ENCODE peak calls at places on chromosomes 4 and X, in four cellular contexts. K, B, O and N are unnamed samples.

GRCh38 chr4:36399762-36400353 is 118.4 kb downstream of the DTHD1 start:
- DNase-seq in K (peak; percentile 2), B (no peak), O (no peak), N (no peak)

GRCh38 chr4:41939016-41939623 is 3.9 kb downstream of the TMEM33 start:
- DNase-seq in K (peak; percentile 16), O (no peak), B (no peak), N (no peak)

GRCh38 chr4:66574145-66574978 is 904.1 kb upstream of the EPHA5 start:
- DNase-seq in O (peak; percentile 14), K (no peak), B (no peak), N (no peak)

GRCh38 chrX:74351760-74352159 is 47.8 kb downstream of the ZCCHC13 start:
- DNase-seq in B (no peak), K (no peak), O (no peak), N (no peak)

GRCh38 chr4:187416236-187416635 is 579.3 kb upstream of the ZFP42 start:
- DNase-seq in B (no peak), K (no peak), O (no peak), N (no peak)

GRCh38 chr4:82431026-82431745 is 796 bp downstream of the ENOPH1 start:
- DNase-seq in O (peak; percentile 11), K (no peak), B (no peak), N (peak; percentile 29)

GRCh38 chr4:87865960-87866598 is 33.3 kb downstream of the MEPE start:
- DNase-seq in O (no peak), K (peak; percentile 98), B (no peak), N (no peak)

GRCh38 chr4:15186826-15187225 is 184.5 kb downstream of the CPEB2 start:
- DNase-seq in B (no peak), O (no peak), K (no peak), N (no peak)

GRCh38 chrX:116204947-116205346 is 34.4 kb downstream of the AGTR2 start:
- DNase-seq in O (peak; percentile 3), K (peak; percentile 1), B (peak; percentile 7), N (no peak)

GRCh38 chr4:76160355-76160754 is 12.2 kb upstream of the NUP54 start:
- DNase-seq in K (no peak), O (no peak), B (no peak), N (no peak)

GRCh38 chrX:85026170-85026569 is 22.5 kb downstream of the APOOL start:
- DNase-seq in O (no peak), B (no peak), K (no peak), N (no peak)

GRCh38 chr4:30802622-30803323 is 82.6 kb downstream of the PCDH7 start:
- DNase-seq in O (no peak), K (no peak), B (peak; percentile 88), N (no peak)

GRCh38 chrX:7586126-7586525 is 256.8 kb upstream of the VCX start:
- DNase-seq in K (peak; percentile 1), B (no peak), O (no peak), N (no peak)

GRCh38 chr4:6892190-6892908 is 17.3 kb upstream of the TBC1D14 start:
- DNase-seq in K (peak; percentile 94), B (no peak), O (peak; percentile 36), N (no peak)

GRCh38 chr4:116197317-116197809 is 888.0 kb downstream of the TRAM1L1 start:
- DNase-seq in K (no peak), B (no peak), O (no peak), N (no peak)

GRCh38 chr4:80489798-80490197 is 154.3 kb downstream of the CFAP299 start:
- DNase-seq in O (no peak), K (no peak), B (no peak), N (no peak)

GRCh38 chr4:121938282-121939092 is 13.4 kb downstream of the TRPC3 start:
- DNase-seq in K (peak; percentile 12), B (no peak), O (no peak), N (no peak)

GRCh38 chr4:121939690-121940089 is 12.2 kb downstream of the TRPC3 start:
- DNase-seq in K (no peak), O (no peak), B (no peak), N (no peak)

GRCh38 chr4:121946644-121947043 is 5.2 kb downstream of the TRPC3 start:
- DNase-seq in O (no peak), K (no peak), B (no peak), N (no peak)

GRCh38 chr4:121943941-121944340 is 7.9 kb downstream of the TRPC3 start:
- DNase-seq in K (peak; percentile 10), B (no peak), O (no peak), N (no peak)
- TF ChIP-seq CTCF in K (peak; percentile 34), B (peak; percentile 56), O (no peak), N (no peak)

GRCh38 chrX:153972368-153973126 is at the start of gene TMEM187:
- DNase-seq in B (peak; percentile 76), O (peak; percentile 73), K (peak; percentile 84), N (peak; percentile 78)

GRCh38 chrX:153969904-153970397 is 1.7 kb downstream of the HCFC1 start:
- DNase-seq in O (no peak), K (no peak), B (no peak), N (no peak)

GRCh38 chrX:153971632-153972367 is at the start of gene HCFC1:
- DNase-seq in O (peak; percentile 83), B (peak; percentile 69), K (peak; percentile 75), N (peak; percentile 95)

GRCh38 chrX:153970398-153971123 is 1.1 kb downstream of the HCFC1 start:
- DNase-seq in K (peak; percentile 29), B (no peak), O (no peak), N (no peak)

GRCh38 chrX:153971124-153971631 is 440 bp downstream of the HCFC1 start:
- DNase-seq in B (peak; percentile 60), O (peak; percentile 78), K (peak; percentile 65), N (peak; percentile 80)
- TF ChIP-seq POLR2AphosphoS5 in B (no peak), O (peak; percentile 37), K (no peak), N (no peak)

GRCh38 chr4:48032721-48033120 is 16.1 kb downstream of the NIPAL1 start:
- DNase-seq in B (no peak), K (peak; percentile 14), O (no peak), N (no peak)
- H3K36me3 ChIP-seq in B (no peaks in the 10 kb centered on the region), K (no peaks in the 10 kb centered on the region), O (no peaks in the 10 kb centered on the region), N (no peaks in the 10 kb centered on the region)

DNA sequence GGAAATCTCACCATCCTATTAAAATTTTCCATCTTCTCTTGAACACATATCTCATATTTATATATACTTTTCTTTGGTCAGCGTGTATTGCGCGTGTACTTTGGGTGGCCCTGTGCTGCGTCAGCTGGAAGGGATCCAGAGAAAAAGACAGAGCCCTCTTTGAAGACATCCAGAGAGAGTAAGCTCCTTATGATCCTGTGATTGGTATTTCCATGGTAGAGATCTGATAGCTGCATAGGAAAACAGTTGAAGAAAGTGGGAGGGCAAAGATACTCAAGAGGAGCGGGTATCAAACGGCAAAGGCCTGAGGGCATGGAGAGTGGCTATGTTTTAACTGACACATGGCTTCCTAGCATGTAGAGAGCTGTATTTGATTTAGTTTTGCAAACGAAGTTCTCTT is 4.4 kb upstream of the HPGD start:
- DNase-seq in K (no peak), O (no peak), B (no peak), N (no peak)
- TF ChIP-seq CTCF in K (no peak), O (no peak), B (no peak), N (no peak)

GRCh38 chr4:20041838-20042237 is 209.9 kb upstream of the SLIT2 start:
- DNase-seq in O (no peak), B (no peak), K (no peak), N (no peak)
- TF ChIP-seq POLR2AphosphoS5 in O (no peak), B (no peak), K (no peak), N (no peak)

DNA sequence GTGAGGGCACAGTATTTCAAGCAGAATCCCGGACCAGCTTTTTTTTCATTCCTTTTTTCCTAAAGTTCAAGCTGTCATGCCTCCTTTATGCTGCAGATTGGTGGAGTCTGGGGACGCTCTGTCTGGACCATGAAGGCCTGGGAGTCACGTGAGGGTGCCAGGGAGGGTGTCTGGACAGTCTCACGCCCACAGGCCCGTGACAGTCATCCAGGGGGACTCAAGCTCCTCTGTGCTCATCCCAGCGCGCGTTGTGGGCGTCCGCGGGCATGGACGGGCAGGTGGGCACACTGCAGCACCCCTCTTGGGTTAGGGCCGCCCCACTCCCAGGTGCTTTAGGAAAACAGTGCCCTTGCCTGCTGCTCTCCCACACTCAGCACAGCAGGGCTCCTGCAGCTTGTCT is 4.8 kb downstream of the CPZ start:
- DNase-seq in O (no peak), K (no peak), B (no peak), N (no peak)
- H3K36me3 ChIP-seq in O (no peaks in the 10 kb centered on the region), K (no peaks in the 10 kb centered on the region), B (no peaks in the 10 kb centered on the region), N (no peaks in the 10 kb centered on the region)

GRCh38 chrX:136767104-136767941 is 13.4 kb downstream of the ARHGEF6 start:
- DNase-seq in O (peak; percentile 40), K (peak; percentile 1), B (no peak), N (peak; percentile 30)
- TF ChIP-seq CTCF in O (peak; percentile 48), K (peak; percentile 33), B (peak; percentile 32), N (no peak)

GRCh38 chr4:142318280-142318679 is 527.8 kb downstream of the INPP4B start:
- DNase-seq in B (no peak), O (no peak), K (no peak), N (no peak)
- TF ChIP-seq POLR2AphosphoS5 in B (no peak), O (no peak), K (no peak), N (no peak)

GRCh38 chrX:72269671-72270251 is 7.3 kb downstream of the RPS4X start:
- DNase-seq in O (no peak), K (no peak), B (no peak), N (no peak)
- H3K36me3 ChIP-seq in O (no peaks in the 10 kb centered on the region), K (peaks cover 32% of the 10 kb centered on the region), B (peaks cover 30% of the 10 kb centered on the region), N (no peaks in the 10 kb centered on the region)